ENCODE peak calls at places on chromosomes 11 and 22, in four cellular contexts. A, E, D and V are unnamed samples.

GRCh38 chr22:28381427-28382167 is 298.0 kb downstream of the TTC28 start:
- DNase-seq in A (no peak), E (peak; percentile 65), D (no peak), V (no peak)

GRCh38 chr11:13260196-13260962 is 17.2 kb upstream of the BMAL1 start:
- DNase-seq in D (no peak), A (no peak), E (no peak), V (no peak)

GRCh38 chr22:49911881-49912625 is 6.2 kb downstream of the ALG12 start:
- DNase-seq in D (no peak), E (no peak), A (no peak), V (no peak)

GRCh38 chr11:83064011-83064410 is 7.7 kb downstream of the RAB30 start:
- DNase-seq in D (no peak), E (no peak), A (no peak), V (no peak)

GRCh38 chr11:2762451-2762850 is 62.7 kb upstream of the KCNQ1OT1 start:
- DNase-seq in E (no peak), A (no peak), D (no peak), V (no peak)

GRCh38 chr11:76824980-76825725 is 35.6 kb upstream of the ACER3 start:
- DNase-seq in D (peak; percentile 79), E (peak; percentile 61), A (no peak), V (no peak)

GRCh38 chr11:61870429-61871039 is 20.8 kb downstream of the FADS3 start:
- DNase-seq in D (peak; percentile 24), E (no peak), A (no peak), V (no peak)

GRCh38 chr11:16933756-16934603 is 80.2 kb downstream of the PLEKHA7 start:
- DNase-seq in A (no peak), D (peak; percentile 33), E (no peak), V (no peak)

GRCh38 chr22:38049812-38050619 is 7.2 kb upstream of the PICK1 start:
- DNase-seq in A (no peak), D (no peak), E (no peak), V (no peak)

GRCh38 chr11:109112748-109113378 is 309.1 kb upstream of the C11orf87 start:
- DNase-seq in A (no peak), E (no peak), D (no peak), V (no peak)

GRCh38 chr22:24772493-24773220 is 1.9 kb downstream of the PIWIL3 start:
- DNase-seq in E (peak; percentile 54), A (peak; percentile 79), D (no peak), V (peak; percentile 30)

GRCh38 chr22:40855104-40855959 is 1.1 kb downstream of the ST13 start:
- DNase-seq in A (no peak), D (no peak), E (no peak), V (no peak)

GRCh38 chr11:129440028-129440630 is 64.5 kb downstream of the BARX2 start:
- DNase-seq in E (no peak), D (peak; percentile 97), A (peak; percentile 53), V (no peak)

GRCh38 chr11:67266424-67267187 is at the start of gene GRK2:
- DNase-seq in D (peak; percentile 62), A (no peak), E (peak; percentile 28), V (no peak)

GRCh38 chr11:67268684-67269268 is 2.5 kb downstream of the GRK2 start:
- DNase-seq in A (no peak), D (no peak), E (no peak), V (no peak)

GRCh38 chr11:67268036-67268683 is 1.9 kb downstream of the GRK2 start:
- DNase-seq in A (no peak), D (no peak), E (no peak), V (no peak)

GRCh38 chr11:67265633-67266423 is 445 bp upstream of the GRK2 start:
- DNase-seq in A (peak; percentile 74), E (peak; percentile 33), D (peak; percentile 87), V (peak; percentile 70)

GRCh38 chr11:67267188-67268035 is 1.1 kb downstream of the GRK2 start:
- DNase-seq in A (no peak), D (peak; percentile 31), E (no peak), V (no peak)
- H3K23ac ChIP-seq in A (no peak overlapping the region), D (no peak overlapping the region), E (peak overlapping the region; percentile 89), V (peak overlapping the region; percentile 21)

DNA sequence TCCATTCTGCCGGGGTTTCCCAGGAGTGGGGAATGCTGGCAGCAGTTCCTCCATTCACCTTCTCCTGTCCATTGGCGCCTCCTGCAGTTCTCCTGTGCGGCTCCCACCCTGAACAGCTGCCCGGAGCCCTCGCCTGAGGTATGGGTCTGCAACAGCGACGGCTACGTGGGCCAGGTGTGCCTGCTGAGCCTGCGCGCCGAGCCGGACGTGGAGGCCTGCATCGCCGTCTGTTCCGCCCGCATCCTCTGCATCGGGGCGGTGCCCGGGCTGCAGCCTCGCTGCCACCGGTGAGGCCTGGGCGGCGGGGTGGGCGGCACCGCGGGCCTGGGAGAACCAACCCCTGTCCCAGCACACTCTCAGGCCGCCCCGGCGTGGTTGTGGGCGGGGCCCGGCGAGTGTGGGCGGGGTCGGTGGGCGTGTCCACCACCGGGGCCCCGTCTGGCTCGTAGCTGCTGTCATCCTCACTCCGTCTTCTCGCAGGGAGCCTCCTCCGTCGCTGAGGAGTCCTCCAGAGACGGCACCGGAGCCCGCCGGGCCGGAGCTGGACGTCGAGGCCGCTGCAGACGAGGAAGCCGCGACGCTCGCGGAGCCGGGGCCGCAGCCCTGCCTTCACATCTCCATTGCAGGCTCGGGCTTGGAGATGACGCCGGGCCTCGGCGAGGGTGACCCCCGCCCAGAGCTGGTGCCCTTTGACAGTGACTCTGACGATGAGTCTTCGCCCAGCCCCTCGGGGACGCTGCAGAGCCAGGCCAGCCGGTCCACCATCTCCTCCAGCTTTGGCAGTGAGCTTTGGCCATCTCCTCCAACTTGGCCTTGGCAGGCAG is 14.0 kb upstream of the RELT start:
- DNase-seq in D (peak; percentile 98), E (no peak), A (peak; percentile 97), V (peak; percentile 68)
- H3K4me2 ChIP-seq in D (no peak overlapping the region), E (no peak overlapping the region), A (peak overlapping the region; percentile 7), V (peak overlapping the region; percentile 43)

GRCh38 chr11:33932721-33933120 is 40.8 kb upstream of the LMO2 start:
- DNase-seq in E (no peak), D (no peak), A (no peak), V (no peak)
- H2BK120ac ChIP-seq in E (no peak overlapping the region), D (no peak overlapping the region), A (no peak overlapping the region), V (no peak overlapping the region)

GRCh38 chr11:67119577-67120391 is 721 bp downstream of the KDM2A start:
- DNase-seq in A (no peak), D (peak; percentile 45), E (no peak), V (peak; percentile 11)
- H3K23ac ChIP-seq in A (no peak overlapping the region), D (peak overlapping the region; percentile 63), E (peak overlapping the region; percentile 99), V (no peak overlapping the region)